ENCODE peak calls at places on chromosomes 16 and 17, in eight cellular contexts. W, E, L, U, G, X, J and H are unnamed samples.

GRCh38 chr17:27533874-27534815 is 77.9 kb downstream of the KSR1 start:
- DNase-seq in L (no peak), X (no peak), G (no peak), E (peak), U (no peak), J (no peak), W (peak), H (no peak)

GRCh38 chr16:66740010-66740409 is 11.4 kb downstream of the DYNC1LI2 start:
- DNase-seq in E (peak), X (no peak), G (no peak), U (no peak), W (no peak), J (peak), L (no peak), H (no peak)

GRCh38 chr17:50465635-50466034 is 3.0 kb downstream of the CHAD start:
- DNase-seq in W (no peak), L (no peak), U (no peak), G (no peak), J (no peak), E (no peak), X (no peak), H (no peak)

GRCh38 chr17:82659886-82660285 is 11.6 kb upstream of the WDR45B start:
- DNase-seq in G (no peak), W (no peak), J (no peak), L (no peak), E (no peak), U (no peak), X (no peak), H (peak)

GRCh38 chr16:88019847-88020512 is 68.7 kb downstream of the BANP start:
- DNase-seq in L (peak), U (no peak), E (no peak), G (no peak), W (peak), J (no peak), X (no peak), H (no peak)

GRCh38 chr17:50468120-50469004 is at the start of gene CHAD:
- DNase-seq in X (no peak), L (no peak), W (no peak), J (no peak), G (no peak), U (peak), E (peak), H (peak)

GRCh38 chr16:83682126-83682857 is 125.5 kb upstream of the HSBP1 start:
- DNase-seq in U (no peak), J (no peak), X (no peak), W (no peak), L (no peak), E (no peak), G (no peak), H (no peak)

GRCh38 chr17:16900288-16900882 is 71.5 kb downstream of the TNFRSF13B start:
- DNase-seq in E (no peak), G (no peak), X (no peak), J (no peak), U (no peak), L (no peak), W (no peak), H (no peak)

GRCh38 chr17:70317416-70317815 is 148.1 kb downstream of the KCNJ2 start:
- DNase-seq in X (no peak), W (no peak), G (no peak), L (no peak), E (no peak), U (no peak), J (no peak), H (no peak)
- H3K4me3 ChIP-seq in X (no peak), W (no peak), G (no peak), L (no peak), E (no peak), U (no peak), J (no peak), H (no peak)

DNA sequence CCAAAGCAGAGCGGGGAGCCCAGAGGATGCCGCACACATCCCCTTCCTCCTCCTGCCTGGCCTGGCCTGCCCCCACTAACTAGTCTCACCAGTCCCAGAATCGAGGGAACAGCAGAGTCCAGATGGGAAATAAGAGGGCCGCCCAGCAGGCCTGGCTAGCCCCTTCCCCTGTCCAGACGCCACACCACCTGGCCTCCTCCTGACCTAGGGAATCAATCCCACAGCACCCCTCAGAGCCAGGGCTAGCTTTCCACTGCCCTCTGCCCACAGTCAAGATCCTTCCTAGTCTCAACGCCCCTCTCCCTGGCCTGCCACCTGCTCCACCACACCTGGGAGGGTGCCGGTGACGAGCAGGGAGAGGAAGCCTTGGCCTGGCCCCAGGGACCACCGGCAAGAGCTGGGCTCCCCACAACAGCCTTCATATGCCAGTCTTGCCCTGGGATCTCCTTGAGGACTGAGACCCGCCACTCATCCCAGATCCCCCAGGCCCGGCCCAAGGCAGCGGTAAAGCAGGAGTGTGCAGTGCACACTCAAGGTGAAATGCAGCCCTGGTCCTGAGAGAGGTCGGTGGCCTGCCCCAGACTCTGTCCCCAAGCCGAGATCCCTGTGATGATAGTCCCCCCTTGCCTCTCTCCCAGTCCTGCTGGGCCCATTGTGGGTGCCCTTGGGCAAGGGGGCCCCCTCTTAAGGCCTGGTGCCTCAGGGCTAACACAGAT is 27.9 kb downstream of the KATNB1 start:
- DNase-seq in L (no peak), W (no peak), E (no peak), X (no peak), J (no peak), U (no peak), G (no peak), H (peak)
- H3K27ac ChIP-seq in L (no peak), W (no peak), E (no peak), X (no peak), J (peak), U (no peak), G (no peak), H (no peak)

DNA sequence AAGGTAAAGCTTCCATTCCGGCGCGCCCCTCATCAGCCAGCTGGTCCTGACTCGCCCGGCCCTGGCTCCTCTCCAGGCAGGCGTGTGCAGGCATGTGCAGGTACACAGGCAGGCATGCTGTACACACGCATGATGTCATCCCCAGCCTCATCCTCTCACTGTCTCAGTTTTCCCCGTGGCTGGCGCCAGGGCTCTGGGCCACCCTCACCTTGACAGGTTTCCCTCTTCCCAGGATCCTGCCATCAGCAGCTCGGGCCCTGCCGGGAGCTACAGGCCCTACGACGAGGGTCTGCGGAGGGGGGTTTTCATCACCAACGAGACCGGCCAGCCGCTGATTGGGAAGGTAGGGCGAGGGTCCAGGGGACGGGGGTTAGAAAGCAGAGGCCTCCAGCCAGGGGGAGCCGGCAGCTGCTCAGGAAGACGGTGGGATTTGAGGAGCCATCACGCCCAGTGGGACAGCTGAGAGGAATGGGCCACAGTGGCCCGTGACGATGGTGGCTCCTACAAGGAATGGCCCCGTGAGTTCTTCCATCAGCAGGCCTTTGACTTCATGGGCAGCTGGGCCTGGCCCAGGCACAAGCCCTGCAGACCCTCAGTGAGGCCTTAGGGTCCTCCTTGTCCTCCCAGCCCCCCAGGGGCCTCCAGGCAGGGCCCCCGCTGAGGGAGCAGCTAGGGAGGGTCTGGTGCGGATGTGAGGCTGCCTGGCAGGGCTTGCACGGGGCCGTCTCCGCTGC is 8.5 kb downstream of the GAA start:
- DNase-seq in L (peak), X (no peak), W (peak), E (no peak), U (no peak), G (no peak), J (no peak), H (no peak)
- TF ChIP-seq CTCF in L (no peak), X (no peak), W (no peak), E (no peak), U (no peak), G (no peak), J (no peak), H (no peak)

GRCh38 chr17:7020894-7021664 is 1.8 kb upstream of the BCL6B start:
- DNase-seq in W (no peak), X (no peak), J (no peak), G (no peak), L (no peak), U (no peak), E (no peak), H (no peak)
- H3K4me3 ChIP-seq in W (peak), X (peak), J (no peak), G (peak), L (no peak), U (peak), E (peak), H (peak)

DNA sequence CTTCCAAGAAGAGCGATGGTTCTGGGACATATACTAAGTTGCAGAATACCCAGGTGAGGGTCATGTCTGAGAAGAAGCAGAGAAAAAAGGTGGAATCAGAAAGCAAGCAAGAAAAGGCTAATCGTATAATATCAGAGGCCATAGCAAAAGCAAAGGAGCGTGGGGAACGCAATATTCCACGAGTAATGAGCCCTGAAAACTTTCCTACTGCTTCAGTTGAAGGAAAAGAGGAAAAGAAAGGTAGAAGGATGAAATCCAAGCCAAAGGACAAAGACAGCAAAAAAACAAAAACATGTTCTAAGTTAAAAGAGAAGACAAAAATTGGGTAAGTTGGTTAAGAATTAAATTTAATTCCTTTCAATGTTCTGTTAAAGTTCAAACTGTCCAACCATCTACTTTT is 154.7 kb downstream of the CHD9 start:
- DNase-seq in X (no peak), U (no peak), L (no peak), G (no peak), J (no peak), E (no peak), W (no peak), H (no peak)
- H3K27ac ChIP-seq in X (peak), U (no peak), L (peak), G (peak), J (peak), E (peak), W (peak), H (peak)

DNA sequence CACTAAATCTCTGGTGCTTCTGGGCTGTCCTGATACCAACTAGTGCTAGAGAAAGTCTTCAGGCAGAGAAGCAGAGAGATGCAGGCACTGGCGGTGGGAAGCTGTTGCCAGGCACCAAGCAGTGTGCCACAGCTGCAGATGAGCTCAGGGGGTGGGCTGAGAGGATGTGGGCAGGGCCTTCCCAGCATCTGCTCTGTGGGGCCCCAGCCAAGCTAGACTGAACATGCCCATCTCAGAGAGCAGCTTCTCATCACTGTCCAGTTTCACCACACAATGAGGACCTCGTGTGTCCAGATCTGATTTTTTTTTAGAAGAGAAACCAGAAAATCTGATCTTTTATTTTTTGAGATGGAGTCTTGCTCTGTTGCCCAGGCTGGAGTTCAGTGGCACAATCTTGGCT is 17.1 kb downstream of the PSKH1 start:
- DNase-seq in W (no peak), E (no peak), U (no peak), G (no peak), L (no peak), J (no peak), X (no peak), H (no peak)
- TF ChIP-seq CTCF in W (no peak), E (no peak), U (no peak), G (no peak), L (no peak), J (no peak), X (no peak), H (no peak)